ENCODE peak calls at places on chromosomes 3 and 15, in nine cellular contexts. S is GM12891, D is H54, B is adrenal gland, W is esophagus squamous epithelium, N is body of pancreas, J is Peyer's patch, V is HCT116, R is heart left ventricle. H is an unnamed sample.

GRCh38 chr3:31364188-31364587 is 168.5 kb upstream of the STT3B start:
- DNase-seq in V (no peak), B (no peak), R (no peak), S (no peak), N (no peak), D (no peak), W (no peak), J (no peak), H (no peak)

GRCh38 chr3:138916824-138917223 is 30.1 kb downstream of the FOXL2 start:
- DNase-seq in N (peak; percentile 80), V (no peak), S (no peak), R (no peak), B (peak; percentile 28), J (no peak), D (peak; percentile 50), W (no peak), H (no peak)

GRCh38 chr15:75584121-75584520 is 5.0 kb upstream of the PTPN9 start:
- DNase-seq in B (no peak), S (no peak), J (peak; percentile 9), D (no peak), V (no peak), W (no peak), N (no peak), R (no peak), H (no peak)

GRCh38 chr3:50299929-50300680 is 900 bp upstream of the HYAL3 start:
- DNase-seq in R (peak; percentile 60), J (no peak), D (no peak), N (no peak), S (no peak), B (peak; percentile 63), W (no peak), V (no peak), H (peak; percentile 72)

GRCh38 chr15:49644364-49644794 is 23.5 kb downstream of the DTWD1 start:
- DNase-seq in D (no peak), V (no peak), N (no peak), S (no peak), B (peak; percentile 39), R (no peak), J (no peak), W (no peak), H (peak; percentile 34)

GRCh38 chr3:157127831-157128767 is 31.8 kb downstream of the CCNL1 start:
- DNase-seq in S (no peak), W (no peak), V (peak; percentile 75), B (peak; percentile 96), J (peak; percentile 59), N (peak; percentile 65), R (peak; percentile 46), D (peak; percentile 67), H (peak; percentile 69)

GRCh38 chr3:30628931-30629590 is 22.7 kb downstream of the TGFBR2 start:
- DNase-seq in W (no peak), N (no peak), J (no peak), R (no peak), D (no peak), S (no peak), V (no peak), B (no peak), H (peak; percentile 30)

GRCh38 chr15:75661041-75661778 is 13.5 kb downstream of the SNX33 start:
- DNase-seq in R (peak; percentile 87), B (peak; percentile 78), V (no peak), D (peak; percentile 79), S (no peak), J (peak; percentile 70), W (peak; percentile 24), N (peak; percentile 53), H (no peak)

GRCh38 chr15:64633332-64633731 is 142.1 kb downstream of the RBPMS2 start:
- DNase-seq in J (no peak), W (no peak), S (no peak), D (no peak), N (no peak), V (no peak), B (no peak), R (no peak), H (no peak)

GRCh38 chr3:99909714-99910508 is 92.2 kb downstream of the CMSS1 start:
- DNase-seq in V (no peak), R (no peak), D (peak; percentile 32), B (no peak), J (no peak), W (no peak), S (no peak), N (no peak), H (no peak)

GRCh38 chr15:94844188-94844532 is 612.8 kb downstream of the MCTP2 start:
- DNase-seq in J (no peak), S (no peak), B (no peak), W (no peak), R (no peak), V (no peak), D (no peak), N (no peak), H (no peak)

GRCh38 chr15:74869726-74870407 is 3.3 kb downstream of the SCAMP2 start:
- DNase-seq in B (peak; percentile 70), J (peak; percentile 70), W (peak; percentile 22), R (peak; percentile 83), V (no peak), S (peak; percentile 65), N (no peak), D (no peak), H (no peak)

DNA sequence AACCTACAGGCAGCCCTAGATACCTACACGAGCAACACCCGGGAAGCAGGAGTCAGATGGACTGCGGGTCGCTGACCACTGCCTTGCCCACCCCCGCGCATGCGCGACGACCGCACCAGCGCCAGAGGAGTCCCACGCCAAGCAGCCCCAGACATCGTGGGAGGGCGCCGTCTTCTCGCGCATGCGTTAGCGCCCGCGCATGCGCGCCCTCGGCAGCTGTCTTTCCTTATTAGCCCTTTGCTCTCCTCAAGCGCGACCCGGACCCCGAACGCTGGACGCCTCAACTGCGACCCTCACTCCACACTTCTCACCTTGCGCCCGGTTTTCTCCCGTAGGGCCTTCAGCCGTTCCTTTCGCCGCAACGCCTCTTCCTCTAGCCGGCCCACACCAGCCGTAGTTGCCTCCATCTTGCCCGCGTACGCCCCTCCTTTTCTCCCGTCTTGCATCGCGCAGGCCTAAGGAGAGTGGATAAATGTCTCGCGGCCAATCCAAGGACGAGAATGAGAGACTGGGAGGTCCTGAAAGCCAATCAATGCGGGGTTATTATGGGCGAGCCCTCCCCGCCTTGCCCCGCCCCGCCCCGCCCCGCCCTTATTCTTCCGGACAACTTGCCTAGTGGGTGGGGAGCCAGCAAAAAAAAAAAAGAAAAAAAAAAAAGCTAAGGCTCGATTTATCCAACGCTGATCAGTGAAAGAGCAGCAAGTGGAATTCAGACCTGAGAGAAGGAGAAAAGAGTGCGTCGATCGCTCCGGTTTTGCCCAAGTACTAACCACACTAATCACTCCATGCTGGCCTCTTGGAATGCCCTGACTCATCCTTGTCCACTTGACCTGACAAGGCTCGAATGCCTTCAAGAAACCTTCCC is at the start of gene CCDC12:
- DNase-seq in B (peak; percentile 98), R (peak; percentile 96), W (peak; percentile 92), D (peak; percentile 99), S (peak; percentile 93), J (peak; percentile 96), N (peak; percentile 95), V (peak; percentile 97), H (peak; percentile 99)
- TF ChIP-seq POLR2A in B (peak; percentile 53), R (no peak), W (peak; percentile 85), D (peak; percentile 58), S (peak; percentile 83), J (peak; percentile 86), N (peak; percentile 96), V (no peak), H (peak; percentile 90)

GRCh38 chr3:58237238-58237939 is at the start of gene ABHD6:
- DNase-seq in W (peak; percentile 12), N (peak; percentile 74), S (peak; percentile 87), J (peak; percentile 89), B (peak; percentile 79), R (peak; percentile 81), D (peak; percentile 75), V (peak; percentile 33), H (peak; percentile 90)
- TF ChIP-seq POLR2A in W (peak; percentile 26), N (no peak), S (no peak), J (peak; percentile 19), B (peak; percentile 20), R (no peak), D (peak; percentile 34), V (no peak), H (no peak)

GRCh38 chr3:71546781-71547180 is 36.7 kb downstream of the FOXP1 start:
- DNase-seq in V (no peak), S (no peak), D (no peak), R (no peak), N (no peak), J (no peak), W (no peak), B (no peak), H (no peak)

GRCh38 chr3:71543371-71544016 is 40.0 kb downstream of the FOXP1 start:
- DNase-seq in R (no peak), J (no peak), B (no peak), D (no peak), W (no peak), N (no peak), V (no peak), S (no peak), H (no peak)

GRCh38 chr3:71545330-71545729 is 38.2 kb downstream of the FOXP1 start:
- DNase-seq in N (no peak), B (no peak), D (no peak), W (no peak), R (no peak), V (no peak), J (no peak), S (no peak), H (no peak)

GRCh38 chr3:71541313-71541712 is 42.2 kb downstream of the FOXP1 start:
- DNase-seq in N (no peak), S (no peak), B (no peak), D (no peak), W (no peak), V (no peak), J (no peak), R (no peak), H (no peak)

GRCh38 chr3:71542548-71543370 is 40.8 kb downstream of the FOXP1 start:
- DNase-seq in S (no peak), V (no peak), J (peak; percentile 69), R (peak; percentile 91), W (peak; percentile 14), B (peak; percentile 74), D (peak; percentile 55), N (peak; percentile 20), H (peak; percentile 36)
- TF ChIP-seq POLR2A in S (no peak), V (no peak), J (no peak), R (no peak), W (no peak), B (no peak), D (peak; percentile 12), N (no peak), H (no peak)

GRCh38 chr15:42581272-42581730 is 5.9 kb downstream of the STARD9 start:
- DNase-seq in D (no peak), V (no peak), N (peak; percentile 75), S (peak; percentile 57), B (peak; percentile 86), R (peak; percentile 94), W (peak; percentile 21), J (peak; percentile 85), H (peak; percentile 72)
- TF ChIP-seq POLR2A in D (no peak), V (no peak), N (peak; percentile 50), S (no peak), B (no peak), R (no peak), W (peak; percentile 48), J (no peak), H (no peak)

H was measured in erythroblast.